ENCODE peak calls at places on chromosomes 11 and 22, in eight cellular contexts. C, Z, V, O, Q, I, Y and R are unnamed samples.

GRCh38 chr11:69122337-69122641 is 33.4 kb upstream of the SMIM38 start:
- DNase-seq in C (no peak), Z (no peak), V (no peak), O (no peak), Q (no peak), I (no peak), Y (no peak), R (no peak)

GRCh38 chr11:77454867-77455655 is 18.8 kb downstream of the PAK1 start:
- DNase-seq in C (no peak), Z (no peak), V (no peak), O (no peak), Q (no peak), I (no peak), Y (no peak), R (peak)

GRCh38 chr11:92837595-92837994 is 131.9 kb upstream of the MTNR1B start:
- DNase-seq in C (no peak), Z (no peak), V (no peak), O (no peak), Q (no peak), I (no peak), Y (no peak), R (no peak)

GRCh38 chr11:107496011-107496410 is 38.4 kb upstream of the CWF19L2 start:
- DNase-seq in C (no peak), Z (no peak), V (no peak), O (no peak), Q (no peak), I (peak), Y (peak), R (no peak)

GRCh38 chr11:102470257-102470656 is 17.7 kb upstream of the TMEM123 start:
- DNase-seq in C (no peak), Z (no peak), V (no peak), O (no peak), Q (no peak), I (no peak), Y (no peak), R (no peak)

GRCh38 chr11:102518296-102519094 is 12.1 kb downstream of the MMP7 start:
- DNase-seq in C (no peak), Z (no peak), V (no peak), O (no peak), Q (no peak), I (no peak), Y (no peak), R (no peak)

GRCh38 chr22:28407645-28408044 is 272.0 kb downstream of the TTC28 start:
- DNase-seq in C (no peak), Z (no peak), V (no peak), O (no peak), Q (no peak), I (no peak), Y (no peak), R (no peak)

GRCh38 chr11:133835258-133836075 is 9.8 kb downstream of the SPATA19 start:
- DNase-seq in C (no peak), Z (peak), V (peak), O (no peak), Q (peak), I (peak), Y (peak), R (peak)

GRCh38 chr11:74325649-74326645 is 14.5 kb upstream of the P4HA3 start:
- DNase-seq in C (no peak), Z (peak), V (peak), O (no peak), Q (peak), I (peak), Y (peak), R (no peak)

GRCh38 chr11:10906521-10906920 is 48.7 kb upstream of the ZBED5 start:
- DNase-seq in C (no peak), Z (no peak), V (peak), O (no peak), Q (no peak), I (peak), Y (peak), R (no peak)

GRCh38 chr22:27718186-27719032 is 83.1 kb downstream of the MN1 start:
- DNase-seq in C (no peak), Z (peak), V (peak), O (no peak), Q (no peak), I (peak), Y (peak), R (no peak)